ENCODE peak calls at places on chromosomes 16 and 17, in nine cellular contexts. M is A549; L is suprapubic skin; T is MV-4-11; Q is NCI-H345; R is activated gamma-delta T cell treated with Interleukin-2 at 50 U/mL for 16 hours; U is cerebellar cortex; Z is psoas muscle; J is activated naive CD4-positive, alpha-beta T cell. C is an unnamed sample.

GRCh38 chr16:85911531-85911930 is 12.6 kb downstream of the IRF8 start:
- DNase-seq in M (no peak), L (no peak), T (no peak), Q (no peak), R (no peak), U (no peak), Z (no peak), J (no peak), C (no peak)

GRCh38 chr17:74119960-74120359 is 83.5 kb upstream of the RPL38 start:
- DNase-seq in M (no peak), L (no peak), T (no peak), Q (peak), R (no peak), U (no peak), Z (no peak), J (no peak), C (no peak)

GRCh38 chr17:71302721-71303549 is 817.9 kb upstream of the SOX9 start:
- DNase-seq in M (no peak), L (no peak), T (no peak), Q (no peak), R (no peak), U (no peak), Z (no peak), J (no peak), C (no peak)

GRCh38 chr17:4806420-4806769 is 557 bp upstream of the PLD2 start:
- DNase-seq in M (no peak), L (no peak), T (no peak), Q (no peak), R (no peak), U (no peak), Z (no peak), J (no peak), C (no peak)

GRCh38 chr16:11672206-11673090 is 4.2 kb downstream of the SNN start:
- DNase-seq in M (no peak), L (no peak), T (peak), Q (no peak), R (peak), U (no peak), Z (no peak), J (no peak), C (no peak)

GRCh38 chr16:81094771-81095251 is 1.4 kb downstream of the GCSH start:
- DNase-seq in M (no peak), L (peak), T (no peak), Q (no peak), R (no peak), U (peak), Z (no peak), J (no peak), C (no peak)

GRCh38 chr16:1414532-1415265 is at the start of gene UNKL:
- DNase-seq in M (peak), L (peak), T (peak), Q (peak), R (peak), U (peak), Z (peak), J (peak), C (peak)

GRCh38 chr17:32755045-32755805 is 121.7 kb downstream of the MYO1D start:
- DNase-seq in M (peak), L (no peak), T (peak), Q (no peak), R (no peak), U (peak), Z (no peak), J (no peak), C (peak)

GRCh38 chr17:71667661-71668060 is 453.2 kb upstream of the SOX9 start:
- DNase-seq in M (no peak), L (no peak), T (no peak), Q (no peak), R (no peak), U (no peak), Z (no peak), J (no peak), C (no peak)

GRCh38 chr17:31593806-31594205 is 202.3 kb downstream of the RAB11FIP4 start:
- DNase-seq in M (no peak), L (no peak), T (no peak), Q (no peak), R (no peak), U (no peak), Z (peak), J (no peak), C (peak)

GRCh38 chr16:82603784-82604411 is 22.9 kb upstream of the CDH13 start:
- DNase-seq in M (peak), L (no peak), T (no peak), Q (peak), R (no peak), U (peak), Z (peak), J (no peak), C (peak)

GRCh38 chr16:31274831-31275816 is 15.3 kb downstream of the ITGAM start:
- DNase-seq in M (no peak), L (no peak), T (no peak), Q (no peak), R (no peak), U (peak), Z (no peak), J (no peak), C (no peak)

GRCh38 chr17:76709077-76709950 is 1.5 kb downstream of the MXRA7 start:
- DNase-seq in M (peak), L (peak), T (no peak), Q (peak), R (no peak), U (peak), Z (peak), J (no peak), C (peak)

GRCh38 chr17:44587339-44587738 is 30.1 kb downstream of the FZD2 start:
- DNase-seq in M (peak), L (no peak), T (no peak), Q (no peak), R (no peak), U (peak), Z (peak), J (no peak), C (peak)

GRCh38 chr16:87728026-87728425 is 37.8 kb downstream of the KLHDC4 start:
- DNase-seq in M (no peak), L (no peak), T (no peak), Q (no peak), R (no peak), U (no peak), Z (no peak), J (no peak), C (no peak)

GRCh38 chr16:2884041-2884451 is 1.0 kb downstream of the FLYWCH2 start:
- DNase-seq in M (no peak), L (no peak), T (no peak), Q (no peak), R (no peak), U (no peak), Z (no peak), J (no peak), C (no peak)

GRCh38 chr17:17613708-17614114 is 22.2 kb upstream of the PEMT start:
- DNase-seq in M (peak), L (no peak), T (peak), Q (peak), R (peak), U (peak), Z (no peak), J (no peak), C (peak)

GRCh38 chr17:81869221-81870154 is 1.6 kb downstream of the ARHGDIA start:
- DNase-seq in M (peak), L (peak), T (peak), Q (no peak), R (no peak), U (peak), Z (peak), J (no peak), C (no peak)

GRCh38 chr17:54537656-54538055 is 363.0 kb upstream of the TOM1L1 start:
- DNase-seq in M (no peak), L (no peak), T (no peak), Q (no peak), R (no peak), U (no peak), Z (no peak), J (no peak), C (no peak)